ENCODE peak calls at places on chromosomes 11 and 22, in seven cellular contexts. U, H, W, D, I, B and F are unnamed samples.

GRCh38 chr11:76424379-76424778 is 20.4 kb upstream of the EMSY start:
- DNase-seq in U (no peak), H (no peak), W (no peak), D (no peak), I (no peak), B (no peak), F (no peak)

GRCh38 chr11:36357831-36358230 is 61.7 kb downstream of the PRR5L start:
- DNase-seq in U (no peak), H (no peak), W (no peak), D (no peak), I (no peak), B (no peak), F (no peak)

GRCh38 chr22:37904572-37905533 is 1.2 kb upstream of the MICALL1 start:
- DNase-seq in U (no peak), H (peak), W (peak), D (no peak), I (peak), B (no peak), F (no peak)

GRCh38 chr11:102244681-102245409 is 72.4 kb upstream of the BIRC3 start:
- DNase-seq in U (no peak), H (peak), W (no peak), D (no peak), I (peak), B (no peak), F (no peak)

GRCh38 chr22:46561435-46561905 is 24.1 kb upstream of the CELSR1 start:
- DNase-seq in U (no peak), H (no peak), W (peak), D (no peak), I (peak), B (no peak), F (peak)

GRCh38 chr22:45628508-45628907 is 43.1 kb upstream of the ATXN10 start:
- DNase-seq in U (no peak), H (no peak), W (no peak), D (no peak), I (no peak), B (no peak), F (no peak)

GRCh38 chr11:111540114-111540920 is at the start of gene LAYN:
- DNase-seq in U (no peak), H (peak), W (no peak), D (peak), I (peak), B (peak), F (peak)

GRCh38 chr22:23697031-23697970 is 6.5 kb downstream of the RGL4 start:
- DNase-seq in U (no peak), H (no peak), W (no peak), D (no peak), I (no peak), B (no peak), F (no peak)

GRCh38 chr11:34977039-34977906 is 60.9 kb downstream of the PDHX start:
- DNase-seq in U (no peak), H (peak), W (no peak), D (no peak), I (peak), B (no peak), F (no peak)